ENCODE peak calls at places on chromosomes 2 and 18, in five cellular contexts. G is psoas muscle, N is type B pancreatic cell, X is astrocyte of the spinal cord, A is neural crest cell. W is an unnamed sample.

GRCh38 chr2:24885221-24886113 is 34.6 kb downstream of the ADCY3 start:
- DNase-seq in G (no peak), N (no peak), X (no peak), A (no peak), W (peak)

GRCh38 chr2:75573145-75573878 is 12.6 kb upstream of the EVA1A start:
- DNase-seq in G (no peak), N (no peak), X (no peak), A (no peak), W (no peak)

GRCh38 chr2:180931841-180932240 is 48.6 kb upstream of the UBE2E3 start:
- DNase-seq in G (no peak), N (no peak), X (no peak), A (no peak), W (no peak)

GRCh38 chr2:60855989-60856669 is 25.2 kb upstream of the REL start:
- DNase-seq in G (no peak), N (no peak), X (no peak), A (no peak), W (no peak)

GRCh38 chr2:42084231-42084671 is 36.4 kb downstream of the PKDCC start:
- DNase-seq in G (peak), N (no peak), X (peak), A (no peak), W (no peak)

GRCh38 chr2:8932702-8933101 is 70.8 kb downstream of the MBOAT2 start:
- DNase-seq in G (no peak), N (no peak), X (no peak), A (no peak), W (no peak)

GRCh38 chr2:170639635-170640034 is 75.5 kb upstream of the SP5 start:
- DNase-seq in G (no peak), N (no peak), X (no peak), A (no peak), W (no peak)

GRCh38 chr2:234863043-234863934 is 88.5 kb upstream of the SH3BP4 start:
- DNase-seq in G (peak), N (no peak), X (peak), A (peak), W (peak)

DNA sequence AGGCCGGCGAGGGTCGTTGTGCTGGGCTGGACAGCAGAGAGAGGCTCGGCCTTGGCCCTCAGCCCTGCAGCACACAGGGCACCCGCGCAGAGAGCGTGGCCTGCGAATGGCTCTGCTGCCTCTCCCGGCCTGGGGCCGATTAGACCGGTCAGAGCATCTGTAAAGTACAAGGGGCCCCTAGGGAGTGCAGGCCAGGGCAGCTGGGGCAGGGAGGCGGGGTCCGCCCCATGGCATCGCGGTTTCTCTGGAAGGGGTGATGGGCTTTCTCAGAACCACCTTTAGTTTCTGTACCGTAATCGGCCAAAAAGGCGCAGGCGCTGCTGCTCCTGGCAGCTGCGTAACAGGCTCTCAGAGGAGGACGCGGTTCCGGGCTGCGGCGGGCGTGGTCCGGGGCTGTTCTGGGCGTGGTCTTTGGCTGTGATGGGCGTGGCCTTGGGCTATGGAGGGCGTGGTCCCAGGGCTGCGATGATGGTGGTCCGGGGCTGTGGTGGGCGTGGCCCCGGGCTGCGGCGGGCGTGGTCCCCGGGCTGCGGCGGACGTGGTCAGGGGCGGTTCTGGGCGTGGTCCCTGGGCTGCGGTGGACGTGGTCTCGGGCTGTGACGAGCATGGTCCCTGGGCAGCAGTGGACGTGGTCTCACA is 1.5 kb upstream of the GPR148 start:
- DNase-seq in G (peak), N (peak), X (peak), A (peak), W (peak)
- TF ChIP-seq CTCF in G (no peak), N (peak), X (peak), A (no peak), W (peak)

DNA sequence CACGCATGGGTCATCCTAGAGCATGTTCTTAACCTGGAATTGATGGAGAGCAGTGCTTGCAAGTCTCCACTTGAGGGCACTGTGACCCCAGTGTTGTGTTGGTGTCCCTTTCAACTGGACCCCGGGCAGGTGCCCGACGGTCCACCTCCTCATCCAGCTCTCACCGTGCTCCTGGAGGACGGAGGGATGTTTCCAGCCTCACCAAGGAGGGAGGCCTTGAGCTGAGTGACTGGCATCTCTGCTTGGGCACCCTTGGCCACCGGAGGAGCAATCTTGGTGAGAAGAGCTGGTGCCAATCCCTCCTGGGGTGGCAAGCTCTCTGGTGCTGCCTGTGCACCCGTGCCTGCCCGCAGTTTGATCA is 45.4 kb upstream of the ASB18 start:
- DNase-seq in G (no peak), N (no peak), X (no peak), A (peak), W (peak)
- TF ChIP-seq CTCF in G (peak), N (peak), X (peak), A (peak), W (peak)

GRCh38 chr18:37553633-37554398 is 11.8 kb downstream of the CELF4 start:
- DNase-seq in G (no peak), N (no peak), X (no peak), A (no peak), W (peak)
- TF ChIP-seq CTCF in G (no peak), N (peak), X (no peak), A (peak), W (peak)

GRCh38 chr2:45484965-45485364 is 126.1 kb downstream of the SRBD1 start:
- DNase-seq in G (no peak), N (no peak), X (no peak), A (no peak), W (no peak)

GRCh38 chr2:45483997-45484396 is 127.1 kb downstream of the SRBD1 start:
- DNase-seq in G (no peak), N (no peak), X (no peak), A (no peak), W (no peak)
- TF ChIP-seq CTCF in G (peak), N (peak), X (peak), A (peak), W (peak)

GRCh38 chr2:70769450-70769849 is 1.4 kb upstream of the ADD2 start:
- DNase-seq in G (no peak), N (no peak), X (no peak), A (no peak), W (no peak)

GRCh38 chr2:70766357-70767093 is 1.5 kb downstream of the ADD2 start:
- DNase-seq in G (no peak), N (no peak), X (no peak), A (no peak), W (no peak)

GRCh38 chr2:70767094-70767698 is 804 bp downstream of the ADD2 start:
- DNase-seq in G (no peak), N (no peak), X (no peak), A (peak), W (peak)

GRCh38 chr2:70768585-70769085 is 635 bp upstream of the ADD2 start:
- DNase-seq in G (no peak), N (no peak), X (no peak), A (no peak), W (no peak)

GRCh38 chr2:70767699-70768584 is at the start of gene ADD2:
- DNase-seq in G (peak), N (peak), X (peak), A (peak), W (peak)
- TF ChIP-seq CTCF in G (peak), N (peak), X (no peak), A (peak), W (peak)

GRCh38 chr2:117703868-117704267 is 110.6 kb upstream of the DDX18 start:
- DNase-seq in G (no peak), N (no peak), X (no peak), A (no peak), W (no peak)
- TF ChIP-seq CTCF in G (no peak), N (no peak), X (no peak), A (no peak), W (no peak)

W was measured in cardiac muscle cell.